ENCODE peak calls at places on chromosome 14, in four cellular contexts. One of them, this sample, is unnamed.

GRCh38 chr14:100078997-100079561 is 13.9 kb downstream of the EVL start:
- DNase-seq in AG09309: peak; percentile 74
- DNase-seq in CD8-positive, alpha-beta T cell: peak; percentile 75
- DNase-seq in astrocyte of the spinal cord: peak; percentile 89
- DNase-seq in this sample: no peak

GRCh38 chr14:99659333-99659741 is 14.4 kb downstream of the HHIPL1 start:
- DNase-seq in AG09309: no peak
- DNase-seq in CD8-positive, alpha-beta T cell: no peak
- DNase-seq in astrocyte of the spinal cord: no peak
- DNase-seq in this sample: no peak

GRCh38 chr14:89990623-89991275 is 35.0 kb downstream of the TDP1 start:
- DNase-seq in AG09309: no peak
- DNase-seq in CD8-positive, alpha-beta T cell: no peak
- DNase-seq in astrocyte of the spinal cord: no peak
- DNase-seq in this sample: no peak

GRCh38 chr14:75906680-75907280 is 75.0 kb downstream of the TGFB3 start:
- DNase-seq in AG09309: no peak
- DNase-seq in CD8-positive, alpha-beta T cell: peak; percentile 54
- DNase-seq in astrocyte of the spinal cord: peak; percentile 69
- DNase-seq in this sample: peak; percentile 6

GRCh38 chr14:61225304-61225703 is 55.8 kb downstream of the TMEM30B start:
- DNase-seq in AG09309: no peak
- DNase-seq in CD8-positive, alpha-beta T cell: no peak
- DNase-seq in astrocyte of the spinal cord: no peak
- DNase-seq in this sample: no peak

GRCh38 chr14:39050389-39050788 is 52.6 kb downstream of the SEC23A start:
- DNase-seq in AG09309: peak; percentile 52
- DNase-seq in CD8-positive, alpha-beta T cell: no peak
- DNase-seq in astrocyte of the spinal cord: peak; percentile 68
- DNase-seq in this sample: no peak

GRCh38 chr14:61381589-61381988 is 60.2 kb downstream of the PRKCH start:
- DNase-seq in AG09309: no peak
- DNase-seq in CD8-positive, alpha-beta T cell: no peak
- DNase-seq in astrocyte of the spinal cord: no peak
- DNase-seq in this sample: no peak

GRCh38 chr14:21024668-21025373 is at the start of gene NDRG2:
- DNase-seq in AG09309: no peak
- DNase-seq in CD8-positive, alpha-beta T cell: peak; percentile 70
- DNase-seq in astrocyte of the spinal cord: no peak
- DNase-seq in this sample: no peak

GRCh38 chr14:56633544-56633943 is 53.9 kb downstream of the TMEM260 start:
- DNase-seq in AG09309: no peak
- DNase-seq in CD8-positive, alpha-beta T cell: no peak
- DNase-seq in astrocyte of the spinal cord: no peak
- DNase-seq in this sample: no peak

GRCh38 chr14:39555749-39556148 is 123.5 kb upstream of the FBXO33 start:
- DNase-seq in AG09309: no peak
- DNase-seq in CD8-positive, alpha-beta T cell: no peak
- DNase-seq in astrocyte of the spinal cord: no peak
- DNase-seq in this sample: no peak

DNA sequence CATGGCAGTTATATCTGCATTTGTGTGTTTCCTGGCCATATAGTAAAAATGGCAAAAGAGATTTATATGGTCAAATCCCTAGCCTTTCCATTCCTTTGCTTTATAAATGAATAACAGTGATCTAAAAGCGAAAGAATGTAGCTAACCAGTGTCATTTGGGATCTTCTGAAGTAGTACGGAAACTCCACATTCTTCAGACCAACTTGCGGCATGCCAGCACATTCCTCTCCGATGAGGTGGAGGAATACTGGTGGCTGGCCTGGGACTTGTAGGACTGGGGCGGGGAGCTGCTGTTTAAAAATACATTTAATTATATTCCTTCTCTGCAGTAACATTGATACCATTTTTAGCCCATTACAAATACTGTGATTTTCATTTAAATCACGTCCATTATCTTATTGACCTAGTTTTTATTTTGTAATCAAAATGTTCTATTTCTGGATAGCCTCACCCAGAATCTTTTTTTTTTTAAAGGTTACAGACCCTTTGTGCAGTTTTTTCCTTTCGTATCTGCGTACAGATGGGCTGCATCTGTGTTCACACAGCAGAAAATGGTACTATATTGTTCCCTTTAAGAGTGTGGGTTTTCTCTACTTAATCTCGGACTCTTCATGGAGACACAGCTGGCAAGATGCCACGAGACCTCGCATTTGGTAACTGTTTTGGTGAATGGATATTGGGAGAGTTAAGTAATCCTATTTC is 85.4 kb downstream of the SAMD4A start:
- DNase-seq in AG09309: peak; percentile 99
- DNase-seq in CD8-positive, alpha-beta T cell: no peak
- DNase-seq in astrocyte of the spinal cord: peak; percentile 99
- DNase-seq in this sample: no peak
- H3K4me3 ChIP-seq in AG09309: peak overlapping the region; percentile 12
- H3K4me3 ChIP-seq in CD8-positive, alpha-beta T cell: no peak overlapping the region
- H3K4me3 ChIP-seq in astrocyte of the spinal cord: peak overlapping the region; percentile 10
- H3K4me3 ChIP-seq in this sample: no peak overlapping the region

GRCh38 chr14:28264306-28264705 is 502.3 kb upstream of the FOXG1 start:
- DNase-seq in AG09309: no peak
- DNase-seq in CD8-positive, alpha-beta T cell: no peak
- DNase-seq in astrocyte of the spinal cord: peak; percentile 1
- DNase-seq in this sample: no peak
- TF ChIP-seq CTCF in AG09309: no peak
- TF ChIP-seq CTCF in CD8-positive, alpha-beta T cell: no peak
- TF ChIP-seq CTCF in astrocyte of the spinal cord: no peak
- TF ChIP-seq CTCF in this sample: no peak

DNA sequence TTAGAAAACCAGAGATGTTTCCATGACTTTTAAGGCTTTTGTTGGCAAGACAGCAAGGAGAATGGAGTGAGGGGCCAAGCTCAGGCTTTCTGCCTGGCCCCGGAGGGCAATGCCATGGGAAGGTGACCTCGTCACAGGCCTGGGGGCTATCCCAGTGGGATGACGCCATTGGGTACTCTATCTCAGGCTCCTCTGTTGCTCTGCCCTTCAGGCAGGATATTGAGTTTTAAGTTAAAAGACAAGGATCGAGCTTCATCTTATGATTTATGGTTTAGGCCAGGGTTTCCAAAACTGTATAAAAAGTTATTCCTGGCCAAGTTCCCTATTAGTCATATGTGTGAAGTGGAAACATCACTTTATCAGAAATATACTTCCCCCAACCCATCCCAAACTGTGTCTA is 127.8 kb downstream of the ZFP36L1 start:
- DNase-seq in AG09309: no peak
- DNase-seq in CD8-positive, alpha-beta T cell: no peak
- DNase-seq in astrocyte of the spinal cord: peak; percentile 54
- DNase-seq in this sample: no peak
- H3K4me3 ChIP-seq in AG09309: no peak overlapping the region
- H3K4me3 ChIP-seq in CD8-positive, alpha-beta T cell: no peak overlapping the region
- H3K4me3 ChIP-seq in astrocyte of the spinal cord: no peak overlapping the region
- H3K4me3 ChIP-seq in this sample: no peak overlapping the region

DNA sequence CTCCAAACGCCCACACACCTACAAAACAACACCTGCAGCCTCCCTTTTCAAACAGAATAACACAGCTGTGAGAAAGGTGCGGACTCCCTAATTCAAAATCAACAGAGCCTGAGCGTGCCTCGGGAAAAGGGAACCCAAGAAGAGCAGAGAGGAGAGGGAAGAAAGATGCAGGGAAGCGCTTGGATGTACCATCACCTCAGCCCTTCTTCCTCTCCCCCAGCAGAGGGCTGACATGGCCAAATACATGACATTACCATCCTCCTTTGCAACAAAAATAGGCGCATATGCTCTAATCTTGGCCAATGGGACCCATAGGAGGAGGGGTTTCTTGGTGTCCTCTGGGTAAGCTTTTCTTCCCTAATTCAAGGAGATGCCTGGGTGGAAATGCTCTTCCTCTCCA is 78.0 kb downstream of the CPSF2 start:
- DNase-seq in AG09309: no peak
- DNase-seq in CD8-positive, alpha-beta T cell: no peak
- DNase-seq in astrocyte of the spinal cord: no peak
- DNase-seq in this sample: no peak
- TF ChIP-seq CTCF in AG09309: no peak
- TF ChIP-seq CTCF in CD8-positive, alpha-beta T cell: no peak
- TF ChIP-seq CTCF in astrocyte of the spinal cord: no peak
- TF ChIP-seq CTCF in this sample: peak; percentile 5

GRCh38 chr14:80164991-80165390 is 46.3 kb downstream of the DIO2 start:
- DNase-seq in AG09309: no peak
- DNase-seq in CD8-positive, alpha-beta T cell: no peak
- DNase-seq in astrocyte of the spinal cord: peak; percentile 63
- DNase-seq in this sample: no peak

GRCh38 chr14:80172380-80173055 is 38.8 kb downstream of the DIO2 start:
- DNase-seq in AG09309: no peak
- DNase-seq in CD8-positive, alpha-beta T cell: no peak
- DNase-seq in astrocyte of the spinal cord: no peak
- DNase-seq in this sample: no peak

GRCh38 chr14:80167793-80168448 is 43.4 kb downstream of the DIO2 start:
- DNase-seq in AG09309: no peak
- DNase-seq in CD8-positive, alpha-beta T cell: no peak
- DNase-seq in astrocyte of the spinal cord: no peak
- DNase-seq in this sample: no peak
- H3K4me3 ChIP-seq in AG09309: no peak overlapping the region
- H3K4me3 ChIP-seq in CD8-positive, alpha-beta T cell: no peak overlapping the region
- H3K4me3 ChIP-seq in astrocyte of the spinal cord: no peak overlapping the region
- H3K4me3 ChIP-seq in this sample: no peak overlapping the region

GRCh38 chr14:97185186-97185585 is 388.0 kb downstream of the VRK1 start:
- DNase-seq in AG09309: no peak
- DNase-seq in CD8-positive, alpha-beta T cell: no peak
- DNase-seq in astrocyte of the spinal cord: peak; percentile 5
- DNase-seq in this sample: no peak
- TF ChIP-seq CTCF in AG09309: no peak
- TF ChIP-seq CTCF in CD8-positive, alpha-beta T cell: peak; percentile 31
- TF ChIP-seq CTCF in astrocyte of the spinal cord: peak; percentile 32
- TF ChIP-seq CTCF in this sample: peak; percentile 57

This sample was measured in LNCaP clone FGC.